ENCODE peak calls at places on chromosomes 6 and 20, in six cellular contexts. One of them, this sample, is unnamed.

GRCh38 chr6:149922642-149923326 is at the start of gene RAET1G:
- DNase-seq in Karpas-422: peak; percentile 95
- DNase-seq in GM23248: peak; percentile 97
- DNase-seq in colonic mucosa: peak; percentile 94
- DNase-seq in neural progenitor cell: peak; percentile 94
- DNase-seq in mammary epithelial cell: peak; percentile 93
- DNase-seq in this sample: peak; percentile 68

GRCh38 chr6:110462884-110463481 is 13.4 kb downstream of the SLC22A16 start:
- DNase-seq in mammary epithelial cell: no peak
- DNase-seq in neural progenitor cell: no peak
- DNase-seq in GM23248: no peak
- DNase-seq in Karpas-422: no peak
- DNase-seq in colonic mucosa: no peak
- DNase-seq in this sample: no peak

GRCh38 chr6:161477901-161478425 is 204.1 kb upstream of the AGPAT4 start:
- DNase-seq in neural progenitor cell: no peak
- DNase-seq in GM23248: no peak
- DNase-seq in colonic mucosa: no peak
- DNase-seq in Karpas-422: no peak
- DNase-seq in mammary epithelial cell: no peak
- DNase-seq in this sample: no peak

GRCh38 chr20:19779634-19780033 is 21.6 kb downstream of the RIN2 start:
- DNase-seq in colonic mucosa: no peak
- DNase-seq in Karpas-422: no peak
- DNase-seq in GM23248: no peak
- DNase-seq in neural progenitor cell: no peak
- DNase-seq in mammary epithelial cell: peak; percentile 58
- DNase-seq in this sample: no peak

GRCh38 chr6:168615837-168616236 is 174.9 kb downstream of the SMOC2 start:
- DNase-seq in neural progenitor cell: no peak
- DNase-seq in GM23248: no peak
- DNase-seq in Karpas-422: no peak
- DNase-seq in mammary epithelial cell: no peak
- DNase-seq in colonic mucosa: no peak
- DNase-seq in this sample: no peak

GRCh38 chr6:31736768-31737314 is 511 bp upstream of the CLIC1 start:
- DNase-seq in colonic mucosa: peak; percentile 29
- DNase-seq in Karpas-422: peak; percentile 50
- DNase-seq in neural progenitor cell: peak; percentile 41
- DNase-seq in mammary epithelial cell: no peak
- DNase-seq in GM23248: peak; percentile 27
- DNase-seq in this sample: no peak

GRCh38 chr6:142827356-142827755 is 117.6 kb downstream of the HIVEP2 start:
- DNase-seq in neural progenitor cell: no peak
- DNase-seq in colonic mucosa: peak; percentile 87
- DNase-seq in GM23248: no peak
- DNase-seq in mammary epithelial cell: no peak
- DNase-seq in Karpas-422: no peak
- DNase-seq in this sample: no peak

GRCh38 chr6:136685540-136686108 is 106.7 kb downstream of the MAP3K5 start:
- DNase-seq in colonic mucosa: no peak
- DNase-seq in GM23248: no peak
- DNase-seq in mammary epithelial cell: peak; percentile 93
- DNase-seq in neural progenitor cell: no peak
- DNase-seq in Karpas-422: no peak
- DNase-seq in this sample: no peak

GRCh38 chr6:150857906-150858365 is 7.6 kb upstream of the MTHFD1L start:
- DNase-seq in colonic mucosa: no peak
- DNase-seq in Karpas-422: no peak
- DNase-seq in neural progenitor cell: no peak
- DNase-seq in GM23248: no peak
- DNase-seq in mammary epithelial cell: no peak
- DNase-seq in this sample: no peak

GRCh38 chr6:16471222-16471784 is 232.9 kb downstream of the GMPR start:
- DNase-seq in GM23248: no peak
- DNase-seq in Karpas-422: peak; percentile 88
- DNase-seq in colonic mucosa: no peak
- DNase-seq in neural progenitor cell: no peak
- DNase-seq in mammary epithelial cell: no peak
- DNase-seq in this sample: no peak

GRCh38 chr20:709864-710761 is 34.5 kb upstream of the SCRT2 start:
- DNase-seq in mammary epithelial cell: no peak
- DNase-seq in Karpas-422: no peak
- DNase-seq in neural progenitor cell: peak; percentile 73
- DNase-seq in colonic mucosa: no peak
- DNase-seq in GM23248: no peak
- DNase-seq in this sample: no peak

GRCh38 chr6:8006208-8006607 is 58.0 kb downstream of the BLOC1S5 start:
- DNase-seq in neural progenitor cell: peak; percentile 24
- DNase-seq in Karpas-422: peak; percentile 67
- DNase-seq in mammary epithelial cell: peak; percentile 13
- DNase-seq in GM23248: peak; percentile 68
- DNase-seq in colonic mucosa: no peak
- DNase-seq in this sample: peak; percentile 12

GRCh38 chr20:13245250-13245723 is 24.2 kb downstream of the ISM1 start:
- DNase-seq in colonic mucosa: no peak
- DNase-seq in GM23248: no peak
- DNase-seq in Karpas-422: no peak
- DNase-seq in mammary epithelial cell: no peak
- DNase-seq in neural progenitor cell: no peak
- DNase-seq in this sample: no peak

GRCh38 chr6:159935633-159936032 is 33.2 kb upstream of the IGF2R start:
- DNase-seq in neural progenitor cell: no peak
- DNase-seq in Karpas-422: no peak
- DNase-seq in mammary epithelial cell: peak; percentile 20
- DNase-seq in colonic mucosa: no peak
- DNase-seq in GM23248: peak; percentile 57
- DNase-seq in this sample: no peak

GRCh38 chr20:46407671-46407996 is 1.2 kb upstream of the ELMO2 start:
- DNase-seq in GM23248: no peak
- DNase-seq in colonic mucosa: no peak
- DNase-seq in Karpas-422: no peak
- DNase-seq in neural progenitor cell: no peak
- DNase-seq in mammary epithelial cell: no peak
- DNase-seq in this sample: no peak
- H3K9ac ChIP-seq in GM23248: no peak overlapping the region
- H3K9ac ChIP-seq in colonic mucosa: no peak overlapping the region
- H3K9ac ChIP-seq in Karpas-422: peak overlapping the region; percentile 93
- H3K9ac ChIP-seq in neural progenitor cell: no peak overlapping the region
- H3K9ac ChIP-seq in mammary epithelial cell: no peak overlapping the region
- H3K9ac ChIP-seq in this sample: peak overlapping the region; percentile 83

GRCh38 chr20:47622118-47622665 is 120.5 kb downstream of the NCOA3 start:
- DNase-seq in GM23248: no peak
- DNase-seq in mammary epithelial cell: no peak
- DNase-seq in neural progenitor cell: no peak
- DNase-seq in colonic mucosa: no peak
- DNase-seq in Karpas-422: no peak
- DNase-seq in this sample: no peak

GRCh38 chr20:47620808-47621805 is 119.4 kb downstream of the NCOA3 start:
- DNase-seq in neural progenitor cell: peak; percentile 39
- DNase-seq in GM23248: peak; percentile 82
- DNase-seq in Karpas-422: peak; percentile 91
- DNase-seq in mammary epithelial cell: peak; percentile 36
- DNase-seq in colonic mucosa: no peak
- DNase-seq in this sample: no peak

GRCh38 chr20:47612670-47613069 is 111.0 kb downstream of the NCOA3 start:
- DNase-seq in Karpas-422: peak; percentile 60
- DNase-seq in colonic mucosa: no peak
- DNase-seq in mammary epithelial cell: no peak
- DNase-seq in neural progenitor cell: no peak
- DNase-seq in GM23248: no peak
- DNase-seq in this sample: no peak

GRCh38 chr20:47614703-47615309 is 113.1 kb downstream of the NCOA3 start:
- DNase-seq in colonic mucosa: no peak
- DNase-seq in neural progenitor cell: no peak
- DNase-seq in Karpas-422: no peak
- DNase-seq in mammary epithelial cell: no peak
- DNase-seq in GM23248: no peak
- DNase-seq in this sample: no peak

GRCh38 chr20:47618479-47618878 is 116.8 kb downstream of the NCOA3 start:
- DNase-seq in mammary epithelial cell: no peak
- DNase-seq in neural progenitor cell: no peak
- DNase-seq in GM23248: no peak
- DNase-seq in colonic mucosa: no peak
- DNase-seq in Karpas-422: no peak
- DNase-seq in this sample: no peak
- H3K9ac ChIP-seq in mammary epithelial cell: no peak overlapping the region
- H3K9ac ChIP-seq in neural progenitor cell: no peak overlapping the region
- H3K9ac ChIP-seq in GM23248: no peak overlapping the region
- H3K9ac ChIP-seq in colonic mucosa: no peak overlapping the region
- H3K9ac ChIP-seq in Karpas-422: no peak overlapping the region
- H3K9ac ChIP-seq in this sample: no peak overlapping the region

DNA sequence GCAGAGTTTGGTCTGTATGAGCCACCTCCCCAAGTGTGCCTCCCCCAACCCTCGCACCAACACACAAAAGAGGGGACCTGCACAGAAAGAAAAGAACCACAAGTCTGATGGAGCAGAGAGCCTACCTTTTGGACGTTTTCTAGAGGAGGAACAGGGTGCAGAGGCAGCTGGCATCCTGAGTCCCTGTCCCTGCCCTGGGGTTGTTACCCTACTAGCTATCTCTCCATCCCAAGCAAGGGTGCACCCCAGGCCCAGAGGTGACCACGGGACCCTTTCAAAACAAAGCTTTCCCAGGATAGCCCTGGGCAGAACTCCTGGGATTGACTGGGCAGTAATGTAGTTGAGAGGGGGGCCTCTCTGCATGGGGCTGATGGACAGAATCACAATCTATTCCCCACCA is 9.7 kb upstream of the MATN4 start:
- DNase-seq in colonic mucosa: no peak
- DNase-seq in GM23248: no peak
- DNase-seq in neural progenitor cell: no peak
- DNase-seq in Karpas-422: no peak
- DNase-seq in mammary epithelial cell: no peak
- DNase-seq in this sample: no peak
- H3K9ac ChIP-seq in colonic mucosa: no peak overlapping the region
- H3K9ac ChIP-seq in GM23248: no peak overlapping the region
- H3K9ac ChIP-seq in neural progenitor cell: no peak overlapping the region
- H3K9ac ChIP-seq in Karpas-422: no peak overlapping the region
- H3K9ac ChIP-seq in mammary epithelial cell: no peak overlapping the region
- H3K9ac ChIP-seq in this sample: no peak overlapping the region

DNA sequence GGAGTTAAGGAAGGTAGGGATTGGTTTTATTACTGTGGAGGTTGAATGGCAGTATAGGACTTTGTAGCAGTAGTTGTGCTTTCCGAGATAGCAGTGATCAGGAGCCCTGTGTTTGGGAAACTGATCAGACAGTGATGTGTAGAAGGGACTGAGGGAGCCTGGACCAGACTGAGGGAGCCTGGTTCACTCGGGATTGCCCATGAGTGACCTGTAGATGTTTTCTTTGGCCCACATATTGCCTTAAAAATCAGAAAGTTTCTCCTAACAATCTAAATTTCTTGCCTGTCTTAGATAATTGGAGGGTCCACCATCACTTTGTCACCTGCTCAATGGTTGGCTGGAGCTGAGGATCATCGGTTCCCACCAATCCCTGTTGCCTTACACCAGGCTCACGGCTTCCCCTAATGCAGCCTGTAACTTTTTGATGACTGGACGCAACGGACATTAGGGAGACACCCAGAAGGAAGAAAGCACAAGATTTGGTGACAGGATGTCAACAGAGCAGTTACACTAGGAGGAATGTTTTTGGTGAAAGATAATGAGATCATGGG is 1.1 kb downstream of the CDS2 start:
- DNase-seq in GM23248: peak; percentile 47
- DNase-seq in mammary epithelial cell: no peak
- DNase-seq in colonic mucosa: no peak
- DNase-seq in neural progenitor cell: no peak
- DNase-seq in Karpas-422: no peak
- DNase-seq in this sample: no peak
- H3K9ac ChIP-seq in GM23248: peak overlapping the region; percentile 90
- H3K9ac ChIP-seq in mammary epithelial cell: peak overlapping the region; percentile 79
- H3K9ac ChIP-seq in colonic mucosa: peak overlapping the region; percentile 94
- H3K9ac ChIP-seq in neural progenitor cell: peak overlapping the region; percentile 67
- H3K9ac ChIP-seq in Karpas-422: peak overlapping the region; percentile 88
- H3K9ac ChIP-seq in this sample: peak overlapping the region; percentile 89

GRCh38 chr20:44171775-44172571 is 15.0 kb downstream of the JPH2 start:
- DNase-seq in Karpas-422: no peak
- DNase-seq in neural progenitor cell: no peak
- DNase-seq in colonic mucosa: no peak
- DNase-seq in GM23248: peak; percentile 39
- DNase-seq in mammary epithelial cell: no peak
- DNase-seq in this sample: no peak

GRCh38 chr20:44166008-44166407 is 21.0 kb downstream of the JPH2 start:
- DNase-seq in GM23248: peak; percentile 77
- DNase-seq in mammary epithelial cell: no peak
- DNase-seq in colonic mucosa: no peak
- DNase-seq in neural progenitor cell: no peak
- DNase-seq in Karpas-422: no peak
- DNase-seq in this sample: no peak

GRCh38 chr20:44170796-44171410 is 16.1 kb downstream of the JPH2 start:
- DNase-seq in neural progenitor cell: no peak
- DNase-seq in colonic mucosa: no peak
- DNase-seq in GM23248: peak; percentile 76
- DNase-seq in Karpas-422: no peak
- DNase-seq in mammary epithelial cell: no peak
- DNase-seq in this sample: no peak

GRCh38 chr20:44167736-44168135 is 19.3 kb downstream of the JPH2 start:
- DNase-seq in colonic mucosa: no peak
- DNase-seq in Karpas-422: no peak
- DNase-seq in neural progenitor cell: no peak
- DNase-seq in mammary epithelial cell: no peak
- DNase-seq in GM23248: no peak
- DNase-seq in this sample: no peak

GRCh38 chr20:44166477-44166876 is 20.5 kb downstream of the JPH2 start:
- DNase-seq in GM23248: peak; percentile 77
- DNase-seq in neural progenitor cell: no peak
- DNase-seq in colonic mucosa: no peak
- DNase-seq in Karpas-422: no peak
- DNase-seq in mammary epithelial cell: no peak
- DNase-seq in this sample: no peak
- H3K9ac ChIP-seq in GM23248: peak overlapping the region; percentile 43
- H3K9ac ChIP-seq in neural progenitor cell: no peak overlapping the region
- H3K9ac ChIP-seq in colonic mucosa: no peak overlapping the region
- H3K9ac ChIP-seq in Karpas-422: no peak overlapping the region
- H3K9ac ChIP-seq in mammary epithelial cell: no peak overlapping the region
- H3K9ac ChIP-seq in this sample: no peak overlapping the region

DNA sequence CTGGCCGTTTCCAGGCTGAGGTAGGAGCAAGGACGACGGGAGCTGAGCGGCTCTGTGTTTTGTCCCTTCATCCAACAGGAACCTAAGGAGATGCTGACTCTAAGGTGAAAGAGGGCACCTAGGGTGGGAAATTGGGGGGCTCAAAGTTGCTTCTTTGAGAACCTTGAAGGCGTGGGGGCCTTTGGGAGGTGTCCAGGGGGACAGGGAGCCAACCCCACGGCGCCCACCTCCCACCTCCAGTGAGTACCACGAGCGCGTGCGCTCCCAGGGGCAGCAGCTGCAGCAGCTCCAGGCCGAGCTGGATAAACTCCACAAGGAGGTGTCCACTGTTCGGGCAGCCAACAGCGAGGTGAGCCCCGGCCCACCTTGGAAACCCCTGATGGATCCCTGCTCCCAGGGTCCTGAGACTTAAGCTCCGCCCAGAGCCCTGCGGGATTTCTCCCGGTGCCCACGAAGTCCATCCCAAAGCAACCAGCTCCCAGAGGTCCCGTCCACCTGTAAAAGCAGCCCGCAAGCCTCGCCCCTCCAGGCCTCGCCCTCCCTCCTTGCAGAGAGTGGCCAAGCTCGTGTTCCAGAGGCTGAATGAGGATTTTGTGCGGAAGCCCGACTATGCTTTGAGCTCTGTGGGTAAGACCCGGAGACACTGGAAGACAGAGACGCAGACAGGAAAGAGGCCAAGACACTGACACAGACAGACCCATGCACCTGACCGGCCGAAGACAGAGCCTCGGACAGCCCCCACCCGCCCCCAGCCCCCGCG is 2.9 kb downstream of the SPAG4 start:
- DNase-seq in mammary epithelial cell: peak; percentile 42
- DNase-seq in colonic mucosa: peak; percentile 44
- DNase-seq in neural progenitor cell: peak; percentile 57
- DNase-seq in Karpas-422: peak; percentile 56
- DNase-seq in GM23248: peak; percentile 62
- DNase-seq in this sample: no peak
- H3K9ac ChIP-seq in mammary epithelial cell: peak overlapping the region; percentile 37
- H3K9ac ChIP-seq in colonic mucosa: peak overlapping the region; percentile 47
- H3K9ac ChIP-seq in neural progenitor cell: no peak overlapping the region
- H3K9ac ChIP-seq in Karpas-422: peak overlapping the region; percentile 66
- H3K9ac ChIP-seq in GM23248: peak overlapping the region; percentile 69
- H3K9ac ChIP-seq in this sample: peak overlapping the region; percentile 25